ENCODE peak calls at places on chromosomes 1 and 21, in eight cellular contexts. Z, M, Q, D, O, W, C and K are unnamed samples.

GRCh38 chr1:85320371-85321131 is 44.1 kb upstream of the BCL10 start:
- DNase-seq in W (no peak), D (no peak), C (no peak), M (no peak), O (peak; percentile 69), Z (no peak), Q (peak; percentile 66), K (peak; percentile 48)

GRCh38 chr1:78048446-78048845 is 2.7 kb downstream of the GIPC2 start:
- DNase-seq in D (no peak), C (no peak), W (no peak), Z (no peak), M (no peak), Q (no peak), O (no peak), K (no peak)

GRCh38 chr1:111193712-111194480 is 6.5 kb downstream of the DENND2D start:
- DNase-seq in C (no peak), W (no peak), Z (no peak), Q (peak; percentile 13), O (no peak), M (no peak), D (no peak), K (no peak)

GRCh38 chr1:204106825-204107224 is 33.9 kb downstream of the SOX13 start:
- DNase-seq in C (no peak), Z (no peak), O (no peak), W (no peak), Q (no peak), D (no peak), M (no peak), K (no peak)

GRCh38 chr1:166999500-166999899 is 10.4 kb downstream of the MAEL start:
- DNase-seq in O (peak; percentile 25), Q (no peak), Z (no peak), C (no peak), W (no peak), M (no peak), D (no peak), K (no peak)

GRCh38 chr21:44318489-44319285 is 18.8 kb downstream of the PFKL start:
- DNase-seq in Q (no peak), Z (no peak), M (no peak), C (no peak), W (no peak), D (no peak), O (no peak), K (no peak)

GRCh38 chr1:231020139-231020601 is 19.9 kb downstream of the FAM89A start:
- DNase-seq in D (no peak), W (no peak), C (no peak), Q (peak; percentile 78), O (no peak), M (no peak), Z (no peak), K (no peak)

GRCh38 chr1:32014937-32015363 is 1.3 kb downstream of the KHDRBS1 start:
- DNase-seq in Z (no peak), O (no peak), M (no peak), C (no peak), W (no peak), D (no peak), Q (no peak), K (no peak)

GRCh38 chr1:75719810-75720209 is 4.7 kb upstream of the ACADM start:
- DNase-seq in W (no peak), C (no peak), Q (no peak), Z (no peak), D (no peak), M (no peak), O (no peak), K (no peak)

GRCh38 chr21:26801524-26801923 is 43.7 kb downstream of the ADAMTS1 start:
- DNase-seq in Z (no peak), O (peak; percentile 66), W (no peak), Q (no peak), M (no peak), C (no peak), D (no peak), K (no peak)

GRCh38 chr1:240031009-240031408 is 60.7 kb upstream of the FMN2 start:
- DNase-seq in M (no peak), D (no peak), Z (no peak), C (no peak), O (peak; percentile 94), Q (peak; percentile 98), W (no peak), K (peak; percentile 35)

GRCh38 chr1:90405726-90406125 is 311.4 kb downstream of the BARHL2 start:
- DNase-seq in Q (peak; percentile 73), C (no peak), D (no peak), W (no peak), Z (no peak), O (no peak), M (no peak), K (peak; percentile 42)

GRCh38 chr1:185448591-185449186 is 131.6 kb upstream of the IVNS1ABP start:
- DNase-seq in Q (no peak), W (no peak), C (no peak), M (no peak), D (no peak), Z (no peak), O (peak; percentile 23), K (no peak)

GRCh38 chr1:168506204-168506819 is 37.5 kb downstream of the XCL2 start:
- DNase-seq in W (no peak), C (no peak), Q (peak; percentile 97), D (no peak), M (no peak), O (peak; percentile 61), Z (no peak), K (peak; percentile 82)

GRCh38 chr21:46065215-46065992 is 32.5 kb upstream of the COL6A2 start:
- DNase-seq in Z (no peak), O (peak; percentile 84), W (no peak), D (no peak), Q (peak; percentile 34), C (no peak), M (no peak), K (no peak)

GRCh38 chr21:36113647-36114428 is 21.0 kb upstream of the CBR3 start:
- DNase-seq in Z (peak; percentile 55), Q (peak; percentile 78), O (no peak), D (no peak), M (no peak), C (peak; percentile 33), W (no peak), K (no peak)

GRCh38 chr1:29586991-29587745 is 350.8 kb downstream of the PTPRU start:
- DNase-seq in D (no peak), Z (no peak), O (peak; percentile 49), Q (peak; percentile 50), C (no peak), M (no peak), W (no peak), K (peak; percentile 89)

GRCh38 chr1:35264861-35265260 is 3.6 kb upstream of the ZMYM4 start:
- DNase-seq in Z (no peak), D (no peak), W (no peak), O (peak; percentile 57), M (no peak), C (no peak), Q (peak; percentile 67), K (peak; percentile 67)

GRCh38 chr1:31227891-31228290 is 11.8 kb downstream of the NKAIN1 start:
- DNase-seq in W (peak; percentile 48), M (no peak), D (no peak), Q (no peak), Z (no peak), O (no peak), C (no peak), K (no peak)

GRCh38 chr21:29190920-29191319 is 60.5 kb downstream of the MAP3K7CL start:
- DNase-seq in M (no peak), D (no peak), O (peak; percentile 52), Q (no peak), Z (no peak), W (no peak), C (no peak), K (peak; percentile 21)

GRCh38 chr1:207361910-207362309 is 40.4 kb downstream of the CD55 start:
- DNase-seq in Z (no peak), C (no peak), Q (peak; percentile 54), W (no peak), O (no peak), M (no peak), D (no peak), K (no peak)

GRCh38 chr21:32328595-32328994 is 29.9 kb downstream of the MRAP start:
- DNase-seq in Q (no peak), W (no peak), Z (no peak), D (no peak), O (peak; percentile 16), C (no peak), M (no peak), K (no peak)

GRCh38 chr1:223500560-223501425 is 107.6 kb downstream of the CCDC185 start:
- DNase-seq in M (no peak), O (peak; percentile 94), D (no peak), Q (peak; percentile 99), Z (no peak), C (no peak), W (peak; percentile 31), K (peak; percentile 99)

GRCh38 chr1:61081637-61082335 is 575 bp upstream of the NFIA start:
- DNase-seq in M (no peak), C (peak; percentile 19), W (peak; percentile 29), O (peak; percentile 71), Q (peak; percentile 59), D (no peak), Z (peak; percentile 73), K (no peak)

GRCh38 chr1:182588460-182589396 is at the start of gene RNASEL:
- DNase-seq in M (peak; percentile 48), O (peak; percentile 75), D (peak; percentile 24), W (peak; percentile 77), Z (peak; percentile 65), Q (peak; percentile 57), C (peak; percentile 26), K (peak; percentile 75)

GRCh38 chr1:11850121-11850520 is 2.5 kb upstream of the NPPA start:
- DNase-seq in W (no peak), C (no peak), Q (no peak), M (no peak), D (no peak), O (no peak), Z (no peak), K (no peak)

GRCh38 chr1:116290085-116290670 is 82.9 kb upstream of the ATP1A1 start:
- DNase-seq in Q (peak; percentile 92), O (peak; percentile 3), C (no peak), D (no peak), W (no peak), Z (no peak), M (no peak), K (peak; percentile 93)

GRCh38 chr1:5651964-5652751 is 340.1 kb downstream of the NPHP4 start:
- DNase-seq in C (no peak), O (no peak), W (no peak), M (no peak), Q (no peak), D (no peak), Z (no peak), K (peak; percentile 77)